ENCODE peak calls at places on chromosomes 2 and 18, in eight cellular contexts. L is astrocyte of the spinal cord; X is HuH-7.5; W is stimulated activated CD8-positive, alpha-beta memory T cell treated with anti-CD3 and anti-CD28 coated beads, Interleukin-12 subunit alpha, Interleukin-12 subunit beta, amount 100 ng/mL, for 4 hours; O is HCT116; Y is bronchial epithelial cell; D is left lung; T is neural crest cell. Z is an unnamed sample.

GRCh38 chr2:207334631-207335371 is 169.1 kb upstream of the KLF7 start:
- DNase-seq in W (no peak), T (peak), O (peak), Y (peak), L (peak), X (no peak), D (peak), Z (peak)

GRCh38 chr2:73063909-73064875 is 7.3 kb downstream of the SFXN5 start:
- DNase-seq in O (peak), D (no peak), X (no peak), L (peak), W (no peak), T (no peak), Y (peak), Z (peak)

GRCh38 chr18:24600076-24600654 is 139.7 kb downstream of the HRH4 start:
- DNase-seq in W (no peak), T (peak), O (peak), D (no peak), X (peak), Y (peak), L (peak), Z (peak)

GRCh38 chr2:106163948-106164580 is 30.0 kb downstream of the UXS1 start:
- DNase-seq in X (no peak), L (no peak), Y (peak), T (no peak), W (no peak), O (no peak), D (no peak), Z (no peak)

GRCh38 chr18:58335223-58335622 is 291.2 kb downstream of the NEDD4L start:
- DNase-seq in Y (no peak), O (no peak), T (no peak), X (no peak), D (no peak), L (no peak), W (no peak), Z (no peak)

GRCh38 chr2:70089946-70090523 is 2.8 kb downstream of the PCBP1 start:
- DNase-seq in L (no peak), W (no peak), T (no peak), O (no peak), Y (no peak), X (no peak), D (no peak), Z (no peak)

GRCh38 chr2:136178941-136179601 is 61.1 kb upstream of the CXCR4 start:
- DNase-seq in X (no peak), L (no peak), Y (no peak), T (no peak), D (no peak), W (no peak), O (no peak), Z (no peak)

GRCh38 chr2:236731767-236732580 is 162.3 kb downstream of the ACKR3 start:
- DNase-seq in L (peak), X (no peak), O (no peak), W (no peak), D (no peak), T (no peak), Y (peak), Z (peak)

GRCh38 chr2:238247841-238248440 is 8.1 kb upstream of the HES6 start:
- DNase-seq in X (no peak), W (no peak), Y (no peak), L (no peak), D (no peak), T (no peak), O (no peak), Z (no peak)

GRCh38 chr18:79405781-79406575 is 10.2 kb downstream of the NFATC1 start:
- DNase-seq in O (no peak), D (peak), T (no peak), Y (no peak), W (peak), X (no peak), L (no peak), Z (no peak)

GRCh38 chr18:67733094-67733493 is 216.6 kb upstream of the DSEL start:
- DNase-seq in X (no peak), T (no peak), W (no peak), O (no peak), Y (peak), D (no peak), L (peak), Z (peak)

Z was measured in myocyte.